ENCODE peak calls at places on chromosomes 12 and 14, in four cellular contexts. O, E, R and P are unnamed samples.
A peak's percentile ranks its signal among the peaks of the same experiment; 100 is the strongest.

GRCh38 chr14:33525626-33526025 is 425.2 kb downstream of the EGLN3 start:
- DNase-seq in E (no peak), O (no peak), R (no peak), P (no peak)

GRCh38 chr12:92771011-92771410 is 68.2 kb downstream of the PLEKHG7 start:
- DNase-seq in O (no peak), R (no peak), E (no peak), P (no peak)

GRCh38 chr14:33229269-33229924 is 290.7 kb downstream of the NPAS3 start:
- DNase-seq in R (no peak), O (no peak), E (no peak), P (no peak)

GRCh38 chr14:80560800-80561199 is 349.5 kb upstream of the DIO2 start:
- DNase-seq in O (no peak), E (no peak), R (no peak), P (no peak)

GRCh38 chr12:111034148-111034910 is 114.0 kb upstream of the MYL2 start:
- DNase-seq in E (no peak), O (no peak), R (no peak), P (peak; percentile 61)

GRCh38 chr12:62783881-62784280 is 151.1 kb downstream of the PPM1H start:
- DNase-seq in O (no peak), R (no peak), E (no peak), P (no peak)

GRCh38 chr12:17108877-17109520 is 503.0 kb upstream of the LMO3 start:
- DNase-seq in E (no peak), O (no peak), R (no peak), P (no peak)

GRCh38 chr12:115023279-115023678 is 339.3 kb upstream of the TBX3 start:
- DNase-seq in R (no peak), E (no peak), O (no peak), P (no peak)

GRCh38 chr14:95498622-95499353 is 17.7 kb downstream of the SYNE3 start:
- DNase-seq in O (no peak), R (no peak), E (no peak), P (no peak)

GRCh38 chr14:50039734-50040400 is 76.5 kb downstream of the VCPKMT start:
- DNase-seq in O (peak; percentile 39), E (no peak), R (no peak), P (no peak)

GRCh38 chr12:14283489-14284144 is 81.9 kb upstream of the ATF7IP start:
- DNase-seq in O (no peak), R (peak; percentile 76), E (no peak), P (no peak)

GRCh38 chr14:33851366-33851765 is 99.5 kb downstream of the EGLN3 start:
- DNase-seq in R (no peak), O (no peak), E (no peak), P (no peak)

GRCh38 chr14:105852378-105853088 is 326.1 kb downstream of the TMEM121 start:
- DNase-seq in E (no peak), O (no peak), R (no peak), P (no peak)

GRCh38 chr14:40887912-40888311 is 718.8 kb upstream of the LRFN5 start:
- DNase-seq in R (no peak), O (no peak), E (no peak), P (no peak)

GRCh38 chr14:35855886-35856481 is 29.8 kb downstream of the BRMS1L start:
- DNase-seq in E (no peak), O (no peak), R (peak; percentile 85), P (no peak)

GRCh38 chr14:60302663-60303062 is 53.6 kb downstream of the PPM1A start:
- DNase-seq in E (no peak), R (no peak), O (no peak), P (no peak)

GRCh38 chr12:104357431-104357952 is 54.0 kb downstream of the EID3 start:
- DNase-seq in O (no peak), E (peak; percentile 40), R (no peak), P (no peak)

GRCh38 chr14:102778616-102779351 is 1.5 kb downstream of the TRAF3 start:
- DNase-seq in R (no peak), O (no peak), E (no peak), P (no peak)

GRCh38 chr12:117884161-117884560 is 84.6 kb downstream of the KSR2 start:
- DNase-seq in E (no peak), R (no peak), O (no peak), P (no peak)

GRCh38 chr12:33566403-33566802 is 126.8 kb upstream of the SYT10 start:
- DNase-seq in E (no peak), R (no peak), O (no peak), P (no peak)

GRCh38 chr14:100618763-100619320 is 31.6 kb upstream of the BEGAIN start:
- DNase-seq in R (no peak), E (no peak), O (no peak), P (no peak)

GRCh38 chr14:54524410-54524809 is 14.7 kb downstream of the CGRRF1 start:
- DNase-seq in R (no peak), O (no peak), E (no peak), P (no peak)

GRCh38 chr14:104130974-104131651 is 7.3 kb upstream of the KIF26A start:
- DNase-seq in O (peak; percentile 23), R (no peak), E (no peak), P (peak; percentile 46)

DNA sequence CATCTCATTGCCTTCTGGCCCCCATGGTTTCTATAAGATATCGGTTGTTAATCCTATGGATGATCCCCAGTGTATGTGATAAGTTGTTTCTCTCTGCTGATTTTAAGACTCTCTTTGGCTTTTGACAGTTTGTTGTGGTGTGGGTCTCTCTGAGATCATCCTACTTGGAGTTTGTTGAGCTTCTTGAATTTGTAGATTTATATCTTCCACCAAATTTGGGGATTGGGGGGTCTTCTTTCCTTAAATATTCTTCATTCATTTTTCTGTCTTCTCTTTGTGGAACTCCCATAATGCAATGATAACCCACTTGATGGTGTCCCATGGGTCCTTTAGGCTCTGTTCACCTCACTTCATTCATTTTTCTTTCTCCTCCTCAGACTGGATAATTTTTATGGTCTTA is 20.0 kb upstream of the BBS10 start:
- DNase-seq in R (no peak), O (no peak), E (no peak), P (no peak)
- TF ChIP-seq TCF7 in R (no peak), O (no peak), E (no peak), P (no peak)

GRCh38 chr12:64568313-64568712 is 42.0 kb upstream of the RASSF3 start:
- DNase-seq in O (no peak), R (no peak), E (peak; percentile 28), P (no peak)
- TF ChIP-seq TCF7 in O (no peak), R (no peak), E (no peak), P (no peak)

DNA sequence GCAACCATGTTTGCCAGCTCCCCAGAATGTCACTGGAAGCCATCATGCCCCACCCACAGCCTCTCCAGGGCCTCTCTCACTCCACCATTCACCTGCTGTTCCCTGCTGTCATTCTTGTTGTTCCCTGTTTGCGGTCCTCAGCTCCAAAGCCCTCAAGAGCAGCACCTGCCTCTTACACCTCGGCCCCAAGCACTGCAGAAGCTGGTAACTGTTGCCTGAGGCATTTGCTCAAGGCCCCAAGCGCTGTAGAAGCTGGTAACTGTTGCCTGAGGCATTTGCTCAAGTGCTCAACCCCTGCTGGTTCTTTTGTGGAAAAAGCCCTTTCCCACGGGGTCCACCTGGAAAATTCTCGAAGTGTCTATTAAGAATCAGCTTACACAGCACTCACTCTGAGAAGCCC is 78.0 kb downstream of the ARL6IP4 start:
- DNase-seq in R (no peak), O (no peak), E (no peak), P (no peak)
- TF ChIP-seq TCF7 in R (no peak), O (no peak), E (no peak), P (no peak)

DNA sequence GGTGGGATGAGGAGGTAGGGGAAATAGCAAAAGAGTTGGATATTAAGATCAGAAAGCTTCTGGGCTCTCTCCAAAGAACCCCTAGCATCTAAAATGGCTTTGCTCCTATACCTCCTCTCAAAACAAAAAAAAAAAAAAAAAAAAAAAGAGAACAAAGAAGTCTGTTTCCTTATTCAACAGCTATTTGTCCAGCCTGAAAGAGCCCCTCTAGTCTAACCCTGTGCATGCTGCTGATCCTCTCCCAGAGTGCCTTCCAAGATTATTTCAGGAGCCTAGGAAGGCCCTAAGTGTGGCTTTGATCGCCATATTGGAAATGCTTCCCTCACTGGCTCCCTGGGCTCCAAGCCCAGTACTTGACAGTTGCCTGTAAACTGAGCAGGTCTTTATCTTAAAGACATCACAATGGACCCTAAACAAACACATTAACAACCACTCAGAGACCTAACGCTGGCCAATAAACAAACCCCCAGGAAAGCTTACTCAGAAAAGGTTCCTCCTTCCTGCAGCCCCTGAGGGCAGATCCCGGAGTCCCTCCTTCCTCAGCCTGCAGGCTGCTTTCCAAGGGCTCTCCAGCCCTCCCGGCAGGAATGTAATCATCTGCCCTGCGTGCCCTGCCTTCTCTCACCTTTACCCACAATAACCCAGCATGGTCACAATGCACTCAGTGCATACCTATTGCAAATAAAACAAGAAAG is 17.4 kb upstream of the COL2A1 start:
- DNase-seq in R (no peak), E (no peak), O (no peak), P (peak; percentile 81)
- TF ChIP-seq TCF7 in R (no peak), E (no peak), O (no peak), P (no peak)

GRCh38 chr12:98475565-98475908 is 39.9 kb upstream of the TMPO start:
- DNase-seq in O (no peak), R (no peak), E (no peak), P (no peak)
- TF ChIP-seq TCF7 in O (no peak), R (no peak), E (no peak), P (no peak)

GRCh38 chr14:24329736-24330135 is 5.1 kb downstream of the ADCY4 start:
- DNase-seq in O (no peak), R (no peak), E (no peak), P (no peak)
- TF ChIP-seq TCF7 in O (no peak), R (no peak), E (no peak), P (no peak)

GRCh38 chr12:53213348-53213747 is 6.3 kb upstream of the ITGB7 start:
- DNase-seq in O (peak; percentile 59), R (no peak), E (peak; percentile 85), P (peak; percentile 93)

GRCh38 chr12:53212931-53213330 is 5.9 kb upstream of the ITGB7 start:
- DNase-seq in R (no peak), E (no peak), O (no peak), P (no peak)

GRCh38 chr12:53214221-53214620 is 7.2 kb upstream of the ITGB7 start:
- DNase-seq in E (no peak), O (no peak), R (no peak), P (no peak)

GRCh38 chr12:53210843-53211242 is 3.8 kb upstream of the ITGB7 start:
- DNase-seq in R (no peak), E (no peak), O (no peak), P (no peak)

GRCh38 chr12:53211476-53212381 is 4.7 kb upstream of the ITGB7 start:
- DNase-seq in R (no peak), O (no peak), E (peak; percentile 74), P (no peak)
- TF ChIP-seq TCF7 in R (no peak), O (no peak), E (no peak), P (no peak)